ENCODE peak calls at places on chromosomes 13 and 19, in ten cellular contexts. J, A, E, S, N, I, U, Q, W and P are unnamed samples.

GRCh38 chr13:31110617-31111016 is 51.1 kb downstream of the HSPH1 start:
- DNase-seq in Q (no peak), U (no peak), A (peak), W (no peak), S (no peak), I (no peak), N (no peak), E (no peak), J (no peak), P (no peak)

GRCh38 chr13:110301606-110302131 is 5.3 kb downstream of the COL4A1 start:
- DNase-seq in N (no peak), E (peak), Q (no peak), J (no peak), U (no peak), W (no peak), I (no peak), S (no peak), A (peak), P (no peak)

GRCh38 chr19:1847684-1848398 is 442 bp downstream of the REXO1 start:
- DNase-seq in S (no peak), E (no peak), I (peak), W (peak), A (no peak), Q (peak), U (peak), J (no peak), N (no peak), P (peak)

GRCh38 chr13:40974460-40975407 is 44.4 kb downstream of the ELF1 start:
- DNase-seq in Q (peak), N (no peak), U (peak), E (no peak), S (no peak), J (no peak), A (no peak), I (no peak), W (peak), P (peak)

GRCh38 chr19:31408460-31409124 is 59.4 kb upstream of the TSHZ3 start:
- DNase-seq in E (no peak), Q (no peak), N (no peak), A (no peak), J (no peak), I (no peak), W (no peak), U (no peak), S (no peak), P (no peak)

GRCh38 chr13:80030491-80030890 is 310.4 kb downstream of the SPRY2 start:
- DNase-seq in J (no peak), E (no peak), I (no peak), W (peak), Q (no peak), S (no peak), N (peak), U (no peak), A (no peak), P (peak)

GRCh38 chr19:55251296-55252081 is 7.3 kb downstream of the PPP6R1 start:
- DNase-seq in U (no peak), W (no peak), Q (no peak), A (no peak), E (no peak), N (no peak), S (peak), I (peak), J (no peak), P (no peak)

GRCh38 chr13:102814793-102815192 is 15.9 kb downstream of the BIVM start:
- DNase-seq in A (no peak), N (no peak), E (no peak), S (no peak), W (no peak), Q (no peak), U (no peak), I (no peak), J (no peak), P (no peak)

GRCh38 chr19:3556423-3556977 is 886 bp downstream of the MFSD12 start:
- DNase-seq in N (no peak), A (no peak), I (no peak), E (no peak), J (no peak), W (no peak), S (no peak), U (no peak), Q (peak), P (no peak)

GRCh38 chr13:78192721-78193120 is 274.1 kb upstream of the EDNRB start:
- DNase-seq in J (no peak), W (no peak), U (no peak), I (no peak), S (no peak), Q (no peak), N (no peak), E (no peak), A (no peak), P (no peak)

GRCh38 chr19:1274852-1275259 is 474 bp upstream of the FAM174C start:
- DNase-seq in W (no peak), E (peak), U (no peak), I (peak), N (no peak), J (no peak), S (no peak), A (no peak), Q (peak), P (no peak)

GRCh38 chr13:84668637-84669036 is 786.4 kb upstream of the SLITRK1 start:
- DNase-seq in W (no peak), U (no peak), Q (no peak), A (no peak), J (no peak), I (no peak), S (no peak), E (no peak), N (no peak), P (no peak)

GRCh38 chr13:35621989-35622388 is 145.5 kb upstream of the MAB21L1 start:
- DNase-seq in E (no peak), W (no peak), Q (no peak), A (no peak), I (no peak), S (no peak), J (no peak), U (no peak), N (no peak), P (no peak)

GRCh38 chr19:49019242-49019932 is 2.5 kb upstream of the LHB start:
- DNase-seq in J (no peak), I (peak), S (peak), W (peak), A (peak), N (peak), Q (peak), U (peak), E (no peak), P (peak)

GRCh38 chr13:40910324-40911050 is 108.6 kb downstream of the ELF1 start:
- DNase-seq in S (no peak), E (no peak), W (no peak), N (no peak), U (peak), Q (no peak), J (peak), A (no peak), I (no peak), P (no peak)

GRCh38 chr19:34145741-34146202 is 26.5 kb upstream of the LSM14A start:
- DNase-seq in E (no peak), S (peak), W (peak), I (peak), Q (peak), J (no peak), N (no peak), U (peak), A (no peak), P (peak)

GRCh38 chr19:46426506-46427162 is 2.1 kb downstream of the PNMA8C start:
- DNase-seq in I (peak), J (no peak), A (no peak), E (peak), U (peak), Q (peak), S (peak), W (peak), N (no peak), P (peak)

GRCh38 chr13:50124536-50125305 is 109.5 kb downstream of the KCNRG start:
- DNase-seq in N (no peak), U (peak), S (peak), E (peak), I (peak), J (no peak), A (peak), Q (peak), W (peak), P (peak)

GRCh38 chr13:71055644-71056043 is 811.4 kb downstream of the DACH1 start:
- DNase-seq in U (no peak), E (no peak), I (no peak), W (no peak), J (no peak), N (no peak), S (no peak), A (no peak), Q (no peak), P (no peak)

GRCh38 chr13:22770891-22771290 is 409.9 kb upstream of the SGCG start:
- DNase-seq in N (no peak), W (no peak), S (no peak), A (no peak), Q (no peak), I (no peak), U (no peak), E (no peak), J (no peak), P (no peak)

GRCh38 chr19:29715695-29716581 is 877 bp upstream of the C19orf12 start:
- DNase-seq in U (peak), Q (no peak), A (no peak), I (no peak), S (no peak), E (no peak), W (no peak), N (no peak), J (no peak), P (peak)

GRCh38 chr19:56108447-56109195 is 12.5 kb downstream of the ZNF787 start:
- DNase-seq in Q (no peak), J (no peak), N (no peak), I (no peak), W (no peak), E (no peak), U (no peak), A (no peak), S (peak), P (no peak)

GRCh38 chr19:56601375-56601774 is 6.3 kb downstream of the ZNF71 start:
- DNase-seq in W (no peak), S (no peak), U (no peak), Q (no peak), I (no peak), E (no peak), N (no peak), J (no peak), A (no peak), P (no peak)

GRCh38 chr13:41465215-41465907 is 8.0 kb downstream of the RGCC start:
- DNase-seq in I (no peak), E (no peak), S (peak), U (no peak), W (peak), Q (no peak), A (no peak), N (no peak), J (peak), P (peak)

GRCh38 chr13:55566334-55566733 is 1574.4 kb upstream of the PRR20A start:
- DNase-seq in Q (no peak), U (no peak), S (no peak), W (no peak), I (no peak), E (no peak), J (no peak), A (no peak), N (no peak), P (no peak)

GRCh38 chr19:33394006-33394722 is 20.7 kb downstream of the CEBPG start:
- DNase-seq in I (no peak), A (no peak), Q (no peak), W (peak), E (peak), S (no peak), J (no peak), N (no peak), U (peak), P (no peak)

GRCh38 chr19:51251453-51251790 is 542 bp downstream of the SIGLECL1 start:
- DNase-seq in S (no peak), N (no peak), E (no peak), Q (no peak), J (no peak), U (no peak), I (no peak), A (no peak), W (no peak), P (no peak)

GRCh38 chr19:51242881-51243280 is 8.0 kb upstream of the SIGLECL1 start:
- DNase-seq in W (no peak), E (no peak), I (no peak), J (no peak), S (no peak), A (no peak), U (no peak), Q (no peak), N (no peak), P (no peak)

GRCh38 chr19:51250786-51251452 is at the start of gene SIGLECL1:
- DNase-seq in S (no peak), N (no peak), W (no peak), J (no peak), Q (no peak), U (no peak), I (no peak), E (no peak), A (no peak), P (no peak)

GRCh38 chr19:51247972-51248371 is 2.9 kb upstream of the SIGLECL1 start:
- DNase-seq in U (no peak), N (no peak), E (no peak), W (no peak), S (no peak), A (no peak), J (no peak), Q (no peak), I (no peak), P (no peak)

DNA sequence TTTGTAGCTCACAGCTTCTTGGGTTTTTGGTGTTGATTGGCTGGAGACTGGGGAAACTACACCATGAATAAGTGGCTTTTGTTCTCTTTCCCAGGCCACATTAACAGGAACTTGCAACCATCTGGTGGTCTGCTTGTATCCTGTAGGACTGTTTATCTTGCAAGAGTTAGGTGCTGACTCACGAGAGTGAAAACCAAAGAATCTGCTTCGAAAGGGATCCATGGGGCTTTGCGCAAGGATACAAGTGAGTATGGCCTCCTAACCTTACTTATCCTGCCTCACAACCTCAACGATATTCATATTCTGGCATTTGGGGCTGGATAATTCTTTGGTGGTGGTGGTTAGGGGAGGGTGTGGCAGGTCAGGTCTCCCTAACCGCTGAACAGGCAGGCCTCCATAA is 4.7 kb upstream of the SIGLECL1 start:
- DNase-seq in A (no peak), I (no peak), W (no peak), Q (no peak), N (no peak), S (no peak), U (peak), J (no peak), E (no peak), P (no peak)
- TF ChIP-seq POLR2AphosphoS5 in A (no peak), I (no peak), W (no peak), Q (no peak), N (no peak), S (no peak), U (no peak), J (no peak), E (no peak), P (no peak)

GRCh38 chr19:10226376-10227214 is 4.5 kb downstream of the S1PR2 start:
- DNase-seq in W (peak), Q (peak), A (peak), I (peak), J (no peak), S (peak), U (no peak), N (no peak), E (peak), P (peak)
- H3K27ac ChIP-seq in W (peak), Q (no peak), A (peak), I (peak), J (no peak), S (peak), U (no peak), N (peak), E (peak), P (peak)

DNA sequence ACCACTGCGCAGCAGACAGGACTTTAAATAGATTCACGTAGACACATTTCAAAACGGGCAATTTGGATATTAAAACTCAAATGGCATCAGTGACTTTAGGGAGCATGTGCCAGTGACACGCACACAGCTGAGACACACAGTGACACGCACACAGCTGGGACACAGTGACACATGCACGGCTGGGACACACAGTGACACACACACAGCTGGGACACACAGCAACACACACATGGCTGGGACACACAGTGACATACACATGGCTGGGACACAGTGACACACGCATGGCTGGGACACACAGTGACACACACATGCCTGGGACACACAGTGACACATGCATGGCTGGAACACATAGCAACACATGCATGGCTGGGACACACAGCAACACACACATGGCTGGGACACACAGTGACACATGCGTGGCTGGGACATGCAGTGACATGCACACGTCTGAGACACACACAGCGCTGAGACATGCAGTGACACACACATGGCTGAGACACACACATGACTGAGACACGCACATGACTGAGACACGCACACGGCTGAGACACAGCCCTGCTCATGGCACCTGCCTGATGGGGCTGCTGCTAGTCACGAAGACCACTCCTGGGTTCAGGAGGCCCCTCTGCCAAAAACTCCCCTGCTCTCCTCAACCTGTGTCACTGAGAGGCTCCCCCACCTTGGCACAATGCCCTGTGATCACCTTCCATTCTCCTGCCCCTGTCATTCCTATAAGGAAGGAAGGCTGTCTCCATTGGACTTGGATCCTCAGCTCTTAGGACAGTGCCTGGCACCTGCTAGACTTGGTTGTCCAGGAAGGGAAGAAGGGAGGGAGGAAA is 52.5 kb downstream of the SOX1 start:
- DNase-seq in J (no peak), W (no peak), U (no peak), Q (no peak), N (no peak), A (peak), E (peak), I (no peak), S (peak), P (no peak)
- TF ChIP-seq EP300 in J (no peak), W (no peak), U (no peak), Q (no peak), N (no peak), A (no peak), E (no peak), I (no peak), S (no peak), P (no peak)

DNA sequence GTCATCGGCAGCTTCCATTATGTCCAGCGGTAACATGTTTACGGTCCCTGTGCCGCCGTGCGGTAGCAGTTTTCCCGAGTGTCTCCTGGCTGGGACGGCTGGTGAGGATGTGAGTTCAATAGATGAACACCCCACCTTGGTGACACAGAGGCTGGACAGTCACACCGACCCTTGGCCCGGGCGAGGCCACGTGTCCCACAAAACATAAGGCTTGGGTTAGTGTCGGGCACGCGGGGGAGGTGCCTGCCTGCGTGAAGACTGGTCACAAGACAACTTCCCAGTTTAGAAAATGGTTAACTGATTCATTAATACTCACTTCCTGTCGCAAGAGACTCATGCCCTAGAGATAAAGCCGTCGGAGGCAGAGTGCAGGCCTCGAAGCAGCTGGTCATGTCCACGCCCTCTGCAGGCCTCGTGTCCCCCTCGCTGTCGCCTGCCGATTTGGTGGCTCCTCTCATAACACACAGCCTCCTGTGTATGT is 17.2 kb downstream of the RASA3 start:
- DNase-seq in E (peak), S (peak), J (no peak), N (no peak), I (no peak), Q (peak), W (peak), U (peak), A (peak), P (peak)
- TF ChIP-seq POLR2AphosphoS5 in E (peak), S (no peak), J (no peak), N (no peak), I (no peak), Q (no peak), W (peak), U (no peak), A (no peak), P (no peak)

GRCh38 chr13:21233086-21233485 is 56.6 kb downstream of the MRPL57 start:
- DNase-seq in A (no peak), U (no peak), W (no peak), N (no peak), Q (no peak), J (no peak), E (no peak), I (no peak), S (no peak), P (no peak)

GRCh38 chr13:21230516-21230915 is 54.1 kb downstream of the MRPL57 start:
- DNase-seq in S (no peak), J (no peak), U (no peak), A (no peak), I (no peak), W (no peak), N (no peak), E (no peak), Q (no peak), P (no peak)

GRCh38 chr13:21231426-21231945 is 55.0 kb downstream of the MRPL57 start:
- DNase-seq in I (peak), A (no peak), U (no peak), J (no peak), W (no peak), E (no peak), S (no peak), Q (no peak), N (no peak), P (no peak)

GRCh38 chr13:21232599-21232998 is 56.1 kb downstream of the MRPL57 start:
- DNase-seq in U (no peak), N (no peak), I (no peak), J (no peak), E (no peak), A (no peak), S (no peak), Q (no peak), W (no peak), P (no peak)

GRCh38 chr13:21232196-21232595 is 55.7 kb downstream of the MRPL57 start:
- DNase-seq in I (no peak), E (peak), N (no peak), U (no peak), A (no peak), S (no peak), Q (no peak), W (no peak), J (no peak), P (no peak)
- H3K27ac ChIP-seq in I (no peak), E (peak), N (no peak), U (no peak), A (no peak), S (peak), Q (no peak), W (no peak), J (no peak), P (no peak)

GRCh38 chr13:46668302-46668720 is 115.3 kb downstream of the LRCH1 start:
- DNase-seq in S (no peak), E (peak), N (no peak), J (no peak), W (peak), U (no peak), Q (no peak), A (no peak), I (no peak), P (no peak)
- TF ChIP-seq EP300 in S (no peak), E (no peak), N (no peak), J (peak), W (no peak), U (no peak), Q (no peak), A (no peak), I (peak), P (no peak)